ENCODE peak calls at places on chromosomes 6 and 20, in nine cellular contexts. One of them, this sample, is unnamed.

GRCh38 chr20:31566658-31567379 is 38.3 kb upstream of the ID1 start:
- DNase-seq in fibroblast of pulmonary artery: no peak
- DNase-seq in epithelial cell of esophagus: peak
- DNase-seq in NB4: no peak
- DNase-seq in lower leg skin: no peak
- DNase-seq in fibroblast of lung: peak
- DNase-seq in RWPE2: peak
- DNase-seq in pancreas: no peak
- DNase-seq in MM.1S: peak
- DNase-seq in this sample: peak

GRCh38 chr6:41970436-41970846 is 28.8 kb upstream of the CCND3 start:
- DNase-seq in fibroblast of pulmonary artery: peak
- DNase-seq in epithelial cell of esophagus: peak
- DNase-seq in NB4: peak
- DNase-seq in lower leg skin: peak
- DNase-seq in fibroblast of lung: peak
- DNase-seq in RWPE2: no peak
- DNase-seq in pancreas: no peak
- DNase-seq in MM.1S: no peak
- DNase-seq in this sample: no peak

GRCh38 chr20:17558154-17558940 is 11.5 kb upstream of the DSTN start:
- DNase-seq in fibroblast of pulmonary artery: peak
- DNase-seq in epithelial cell of esophagus: peak
- DNase-seq in NB4: peak
- DNase-seq in lower leg skin: peak
- DNase-seq in fibroblast of lung: peak
- DNase-seq in RWPE2: peak
- DNase-seq in pancreas: no peak
- DNase-seq in MM.1S: no peak
- DNase-seq in this sample: no peak

GRCh38 chr6:139970591-139970991 is 596.1 kb upstream of the CITED2 start:
- DNase-seq in fibroblast of pulmonary artery: peak
- DNase-seq in epithelial cell of esophagus: peak
- DNase-seq in NB4: no peak
- DNase-seq in lower leg skin: no peak
- DNase-seq in fibroblast of lung: peak
- DNase-seq in RWPE2: no peak
- DNase-seq in pancreas: no peak
- DNase-seq in MM.1S: no peak
- DNase-seq in this sample: no peak

GRCh38 chr6:170265655-170266054 is 25.2 kb downstream of the DLL1 start:
- DNase-seq in fibroblast of pulmonary artery: no peak
- DNase-seq in epithelial cell of esophagus: no peak
- DNase-seq in NB4: no peak
- DNase-seq in lower leg skin: no peak
- DNase-seq in fibroblast of lung: no peak
- DNase-seq in RWPE2: peak
- DNase-seq in pancreas: peak
- DNase-seq in MM.1S: no peak
- DNase-seq in this sample: no peak

GRCh38 chr6:131923356-131923755 is 27.8 kb downstream of the CCN2 start:
- DNase-seq in fibroblast of pulmonary artery: peak
- DNase-seq in epithelial cell of esophagus: peak
- DNase-seq in NB4: peak
- DNase-seq in lower leg skin: peak
- DNase-seq in fibroblast of lung: peak
- DNase-seq in RWPE2: no peak
- DNase-seq in pancreas: peak
- DNase-seq in MM.1S: peak
- DNase-seq in this sample: peak

GRCh38 chr20:44326391-44327159 is 10.3 kb upstream of the R3HDML start:
- DNase-seq in fibroblast of pulmonary artery: no peak
- DNase-seq in epithelial cell of esophagus: no peak
- DNase-seq in NB4: no peak
- DNase-seq in lower leg skin: no peak
- DNase-seq in fibroblast of lung: no peak
- DNase-seq in RWPE2: no peak
- DNase-seq in pancreas: peak
- DNase-seq in MM.1S: peak
- DNase-seq in this sample: no peak

GRCh38 chr6:79079425-79080130 is 1.5 kb upstream of the PHIP start:
- DNase-seq in fibroblast of pulmonary artery: peak
- DNase-seq in epithelial cell of esophagus: no peak
- DNase-seq in NB4: peak
- DNase-seq in lower leg skin: no peak
- DNase-seq in fibroblast of lung: peak
- DNase-seq in RWPE2: no peak
- DNase-seq in pancreas: no peak
- DNase-seq in MM.1S: no peak
- DNase-seq in this sample: no peak

GRCh38 chr6:169250660-169251059 is 3.0 kb downstream of the THBS2 start:
- DNase-seq in fibroblast of pulmonary artery: peak
- DNase-seq in epithelial cell of esophagus: peak
- DNase-seq in NB4: peak
- DNase-seq in lower leg skin: peak
- DNase-seq in fibroblast of lung: peak
- DNase-seq in RWPE2: no peak
- DNase-seq in pancreas: no peak
- DNase-seq in MM.1S: no peak
- DNase-seq in this sample: no peak

GRCh38 chr6:125738276-125738675 is 11.2 kb upstream of the HEY2 start:
- DNase-seq in fibroblast of pulmonary artery: no peak
- DNase-seq in epithelial cell of esophagus: no peak
- DNase-seq in NB4: no peak
- DNase-seq in lower leg skin: no peak
- DNase-seq in fibroblast of lung: no peak
- DNase-seq in RWPE2: no peak
- DNase-seq in pancreas: no peak
- DNase-seq in MM.1S: no peak
- DNase-seq in this sample: no peak

GRCh38 chr6:111096246-111096645 is 8.9 kb downstream of the SLC16A10 start:
- DNase-seq in fibroblast of pulmonary artery: no peak
- DNase-seq in epithelial cell of esophagus: peak
- DNase-seq in NB4: no peak
- DNase-seq in lower leg skin: no peak
- DNase-seq in fibroblast of lung: no peak
- DNase-seq in RWPE2: peak
- DNase-seq in pancreas: peak
- DNase-seq in MM.1S: peak
- DNase-seq in this sample: peak

GRCh38 chr20:62684986-62685385 is 23.6 kb upstream of the NTSR1 start:
- DNase-seq in fibroblast of pulmonary artery: no peak
- DNase-seq in epithelial cell of esophagus: no peak
- DNase-seq in NB4: no peak
- DNase-seq in lower leg skin: no peak
- DNase-seq in fibroblast of lung: no peak
- DNase-seq in RWPE2: no peak
- DNase-seq in pancreas: no peak
- DNase-seq in MM.1S: no peak
- DNase-seq in this sample: no peak

GRCh38 chr20:13865825-13866351 is 81.1 kb downstream of the NDUFAF5 start:
- DNase-seq in fibroblast of pulmonary artery: no peak
- DNase-seq in epithelial cell of esophagus: peak
- DNase-seq in NB4: peak
- DNase-seq in lower leg skin: no peak
- DNase-seq in fibroblast of lung: peak
- DNase-seq in RWPE2: no peak
- DNase-seq in pancreas: no peak
- DNase-seq in MM.1S: no peak
- DNase-seq in this sample: no peak

GRCh38 chr6:41801380-41801779 is 13.9 kb downstream of the TOMM6 start:
- DNase-seq in fibroblast of pulmonary artery: peak
- DNase-seq in epithelial cell of esophagus: peak
- DNase-seq in NB4: no peak
- DNase-seq in lower leg skin: no peak
- DNase-seq in fibroblast of lung: peak
- DNase-seq in RWPE2: no peak
- DNase-seq in pancreas: no peak
- DNase-seq in MM.1S: no peak
- DNase-seq in this sample: no peak

GRCh38 chr6:31651602-31652191 is 764 bp downstream of the BAG6 start:
- DNase-seq in fibroblast of pulmonary artery: peak
- DNase-seq in epithelial cell of esophagus: peak
- DNase-seq in NB4: peak
- DNase-seq in lower leg skin: no peak
- DNase-seq in fibroblast of lung: peak
- DNase-seq in RWPE2: no peak
- DNase-seq in pancreas: peak
- DNase-seq in MM.1S: peak
- DNase-seq in this sample: peak

GRCh38 chr20:20463933-20464374 is 96.0 kb downstream of the INSM1 start:
- DNase-seq in fibroblast of pulmonary artery: peak
- DNase-seq in epithelial cell of esophagus: no peak
- DNase-seq in NB4: no peak
- DNase-seq in lower leg skin: no peak
- DNase-seq in fibroblast of lung: peak
- DNase-seq in RWPE2: no peak
- DNase-seq in pancreas: no peak
- DNase-seq in MM.1S: no peak
- DNase-seq in this sample: peak

GRCh38 chr20:50288128-50288623 is 97.5 kb downstream of the CEBPB start:
- DNase-seq in fibroblast of pulmonary artery: no peak
- DNase-seq in epithelial cell of esophagus: no peak
- DNase-seq in NB4: no peak
- DNase-seq in lower leg skin: no peak
- DNase-seq in fibroblast of lung: no peak
- DNase-seq in RWPE2: no peak
- DNase-seq in pancreas: no peak
- DNase-seq in MM.1S: no peak
- DNase-seq in this sample: no peak

GRCh38 chr6:13398421-13398994 is 70.2 kb upstream of the TBC1D7 start:
- DNase-seq in fibroblast of pulmonary artery: no peak
- DNase-seq in epithelial cell of esophagus: no peak
- DNase-seq in NB4: no peak
- DNase-seq in lower leg skin: no peak
- DNase-seq in fibroblast of lung: no peak
- DNase-seq in RWPE2: no peak
- DNase-seq in pancreas: no peak
- DNase-seq in MM.1S: no peak
- DNase-seq in this sample: no peak
- TF ChIP-seq CTCF in fibroblast of pulmonary artery: no peak
- TF ChIP-seq CTCF in epithelial cell of esophagus: no peak
- TF ChIP-seq CTCF in NB4: no peak
- TF ChIP-seq CTCF in lower leg skin: no peak
- TF ChIP-seq CTCF in fibroblast of lung: no peak
- TF ChIP-seq CTCF in RWPE2: no peak
- TF ChIP-seq CTCF in pancreas: no peak
- TF ChIP-seq CTCF in MM.1S: no peak
- TF ChIP-seq CTCF in this sample: no peak

DNA sequence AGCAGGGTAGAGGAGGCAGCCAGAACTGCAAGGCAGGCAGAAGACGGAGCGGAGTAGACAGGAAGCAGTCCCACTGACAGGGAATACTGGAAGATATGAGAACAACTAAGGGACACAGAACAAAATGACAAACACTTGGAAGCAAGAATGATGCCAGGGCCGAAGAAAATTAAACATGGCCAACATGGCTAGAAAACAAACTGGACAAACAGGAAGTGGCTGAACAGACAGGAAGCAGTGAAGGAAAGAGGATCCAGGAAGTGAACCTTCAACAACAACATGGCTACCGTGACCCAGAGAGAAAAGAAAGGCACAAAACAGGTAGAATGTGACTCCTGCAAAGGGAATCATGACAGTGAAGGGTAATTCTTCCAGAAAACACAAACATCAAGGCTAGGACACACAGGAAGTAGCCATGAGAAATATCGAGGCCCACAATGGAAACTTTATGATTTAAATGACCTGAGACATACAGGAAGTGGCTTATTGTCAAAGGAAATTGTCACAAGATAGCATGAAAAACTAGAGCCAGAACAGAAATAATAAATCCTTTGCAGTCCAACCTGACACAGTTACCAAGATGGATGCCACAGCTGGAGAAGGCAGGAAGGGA is 9.1 kb downstream of the COL11A2 start:
- DNase-seq in fibroblast of pulmonary artery: no peak
- DNase-seq in epithelial cell of esophagus: no peak
- DNase-seq in NB4: no peak
- DNase-seq in lower leg skin: no peak
- DNase-seq in fibroblast of lung: no peak
- DNase-seq in RWPE2: no peak
- DNase-seq in pancreas: no peak
- DNase-seq in MM.1S: no peak
- DNase-seq in this sample: no peak
- H3K4me3 ChIP-seq in fibroblast of pulmonary artery: no peak
- H3K4me3 ChIP-seq in epithelial cell of esophagus: no peak
- H3K4me3 ChIP-seq in NB4: no peak
- H3K4me3 ChIP-seq in lower leg skin: no peak
- H3K4me3 ChIP-seq in fibroblast of lung: no peak
- H3K4me3 ChIP-seq in RWPE2: no peak
- H3K4me3 ChIP-seq in pancreas: no peak
- H3K4me3 ChIP-seq in MM.1S: no peak
- H3K4me3 ChIP-seq in this sample: no peak

DNA sequence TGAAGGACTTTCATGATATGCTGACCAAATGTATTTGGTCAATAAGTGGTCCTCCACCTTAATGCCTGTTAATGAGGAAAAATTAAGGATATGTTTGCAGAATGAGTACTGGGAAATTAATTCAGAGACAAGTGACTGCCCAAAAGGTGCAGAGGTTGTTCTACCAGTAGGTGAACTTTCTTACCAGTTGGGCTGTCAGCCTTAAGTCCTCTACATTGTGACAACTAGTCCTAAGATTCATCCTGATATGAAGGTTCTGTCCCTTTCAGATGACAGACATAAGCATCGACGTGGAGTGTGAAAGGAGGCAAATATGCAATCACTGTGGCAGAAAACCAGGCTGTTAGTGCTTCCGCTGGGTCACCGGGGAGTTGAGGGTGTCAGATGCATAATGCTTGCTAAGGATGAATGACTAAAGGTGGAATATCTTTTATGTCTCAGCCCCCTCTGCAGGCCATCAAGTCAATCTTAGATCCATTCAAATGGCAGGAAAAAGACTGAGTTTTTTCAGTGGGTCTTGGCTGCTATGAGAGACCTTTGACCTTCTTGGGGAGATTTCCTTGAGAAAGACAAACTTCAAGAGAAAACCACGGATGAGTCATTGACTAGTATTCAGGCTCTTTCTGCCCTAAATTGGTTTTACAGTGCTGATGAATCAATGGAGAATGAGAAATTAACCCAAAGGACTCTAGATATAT is 226.0 kb downstream of the TPBG start:
- DNase-seq in fibroblast of pulmonary artery: peak
- DNase-seq in epithelial cell of esophagus: peak
- DNase-seq in NB4: peak
- DNase-seq in lower leg skin: no peak
- DNase-seq in fibroblast of lung: peak
- DNase-seq in RWPE2: no peak
- DNase-seq in pancreas: no peak
- DNase-seq in MM.1S: peak
- DNase-seq in this sample: peak
- TF ChIP-seq CTCF in fibroblast of pulmonary artery: peak
- TF ChIP-seq CTCF in epithelial cell of esophagus: peak
- TF ChIP-seq CTCF in NB4: peak
- TF ChIP-seq CTCF in lower leg skin: no peak
- TF ChIP-seq CTCF in fibroblast of lung: no peak
- TF ChIP-seq CTCF in RWPE2: peak
- TF ChIP-seq CTCF in pancreas: no peak
- TF ChIP-seq CTCF in MM.1S: peak
- TF ChIP-seq CTCF in this sample: peak

GRCh38 chr20:41364967-41365765 is 1.5 kb downstream of the EMILIN3 start:
- DNase-seq in fibroblast of pulmonary artery: no peak
- DNase-seq in epithelial cell of esophagus: no peak
- DNase-seq in NB4: no peak
- DNase-seq in lower leg skin: no peak
- DNase-seq in fibroblast of lung: no peak
- DNase-seq in RWPE2: peak
- DNase-seq in pancreas: no peak
- DNase-seq in MM.1S: no peak
- DNase-seq in this sample: no peak
- H3K4me3 ChIP-seq in fibroblast of pulmonary artery: no peak
- H3K4me3 ChIP-seq in epithelial cell of esophagus: no peak
- H3K4me3 ChIP-seq in NB4: no peak
- H3K4me3 ChIP-seq in lower leg skin: no peak
- H3K4me3 ChIP-seq in fibroblast of lung: no peak
- H3K4me3 ChIP-seq in RWPE2: no peak
- H3K4me3 ChIP-seq in pancreas: no peak
- H3K4me3 ChIP-seq in MM.1S: no peak
- H3K4me3 ChIP-seq in this sample: no peak